ENCODE peak calls at places on chromosomes 7 and 10, in six cellular contexts. N is fibroblast of lung, K is HCT116, U is PC-3, P is SK-N-SH, R is hepatocyte. L is an unnamed sample. For H3K79me2, the result is how much of the 10 kb centered on the place peaks cover.

GRCh38 chr10:113853577-113854018 is 284 bp downstream of the DCLRE1A start:
- DNase-seq in P (no peak), N (peak), K (no peak), R (no peak), U (peak), L (no peak)

GRCh38 chr7:143288836-143289235 is 685 bp downstream of the CASP2 start:
- DNase-seq in U (no peak), P (no peak), K (no peak), N (no peak), R (no peak), L (peak)

GRCh38 chr7:112383671-112384417 is 66.4 kb upstream of the IFRD1 start:
- DNase-seq in P (no peak), N (peak), R (no peak), K (no peak), U (peak), L (no peak)

GRCh38 chr7:23893942-23894890 is 184.2 kb downstream of the STK31 start:
- DNase-seq in R (no peak), K (no peak), N (no peak), U (no peak), P (peak), L (peak)

GRCh38 chr7:16743207-16743606 is 10.3 kb upstream of the TSPAN13 start:
- DNase-seq in U (peak), N (peak), P (no peak), R (no peak), K (no peak), L (no peak)

GRCh38 chr7:56115852-56116538 is at the start of gene NUPR2:
- DNase-seq in P (peak), K (no peak), N (no peak), R (no peak), U (no peak), L (no peak)

GRCh38 chr7:158582089-158582456 is 5.5 kb downstream of the PTPRN2 start:
- DNase-seq in R (peak), P (no peak), K (no peak), N (no peak), U (no peak), L (no peak)

GRCh38 chr7:2800923-2801682 is 43.0 kb downstream of the GNA12 start:
- DNase-seq in P (no peak), R (no peak), U (peak), N (peak), K (no peak), L (peak)

GRCh38 chr7:50491209-50491608 is 41.1 kb upstream of the FIGNL1 start:
- DNase-seq in U (no peak), P (no peak), N (no peak), R (no peak), K (no peak), L (no peak)

GRCh38 chr7:4279210-4279609 is 402.9 kb upstream of the FOXK1 start:
- DNase-seq in U (no peak), K (no peak), R (no peak), P (no peak), N (no peak), L (no peak)

GRCh38 chr10:86449926-86450558 is 71.5 kb downstream of the WAPL start:
- DNase-seq in N (no peak), K (no peak), U (no peak), R (no peak), P (no peak), L (no peak)

GRCh38 chr10:31582365-31583052 is 263.5 kb downstream of the ZEB1 start:
- DNase-seq in K (peak), U (peak), P (peak), R (peak), N (peak), L (peak)

GRCh38 chr7:134899729-134900128 is 86.6 kb upstream of the AGBL3 start:
- DNase-seq in U (peak), P (no peak), K (peak), N (no peak), R (peak), L (no peak)

GRCh38 chr7:74178632-74179031 is 4.5 kb downstream of the EIF4H start:
- DNase-seq in K (no peak), N (peak), R (no peak), U (no peak), P (no peak), L (no peak)

GRCh38 chr7:118057404-118057803 is 126.6 kb upstream of the LSM8 start:
- DNase-seq in P (no peak), U (peak), N (no peak), R (peak), K (no peak), L (no peak)

GRCh38 chr7:36506130-36506794 is 116.6 kb downstream of the ANLN start:
- DNase-seq in P (no peak), R (no peak), U (no peak), N (no peak), K (no peak), L (no peak)

GRCh38 chr7:142771353-142771723 is 568 bp downstream of the PRSS2 start:
- DNase-seq in P (no peak), K (no peak), U (peak), N (no peak), R (no peak), L (no peak)

GRCh38 chr10:71880425-71881306 is 29.6 kb upstream of the PSAP start:
- DNase-seq in N (no peak), R (no peak), K (no peak), U (no peak), P (peak), L (no peak)

GRCh38 chr10:13716161-13717071 is 129.7 kb downstream of the PRPF18 start:
- DNase-seq in N (peak), K (no peak), P (peak), R (no peak), U (no peak), L (peak)

GRCh38 chr10:72336259-72337038 is 18.3 kb downstream of the DNAJB12 start:
- DNase-seq in K (no peak), P (no peak), R (peak), N (no peak), U (no peak), L (no peak)

GRCh38 chr10:43610636-43611035 is 4.4 kb downstream of the ZNF485 start:
- DNase-seq in N (no peak), R (no peak), K (no peak), U (no peak), P (no peak), L (no peak)

GRCh38 chr7:123770378-123770777 is 21.6 kb upstream of the WASL start:
- DNase-seq in N (peak), K (no peak), P (no peak), U (peak), R (no peak), L (peak)

GRCh38 chr10:46525824-46526681 is 30.4 kb downstream of the GPRIN2 start:
- DNase-seq in N (peak), R (no peak), K (peak), U (no peak), P (no peak), L (no peak)

GRCh38 chr10:101235766-101236165 is 6.5 kb upstream of the LBX1 start:
- DNase-seq in P (no peak), N (no peak), R (no peak), K (no peak), U (no peak), L (peak)

GRCh38 chr10:14562615-14563214 is 212.0 kb downstream of the FAM107B start:
- DNase-seq in N (no peak), U (no peak), P (no peak), R (no peak), K (no peak), L (no peak)

GRCh38 chr10:13978844-13979227 is 351.9 kb downstream of the FRMD4A start:
- DNase-seq in P (peak), R (no peak), K (no peak), U (no peak), N (no peak), L (no peak)

GRCh38 chr10:34017281-34017680 is 682.8 kb upstream of the NRP1 start:
- DNase-seq in U (no peak), K (peak), N (no peak), P (no peak), R (no peak), L (no peak)

GRCh38 chr7:124907490-124907889 is 22.1 kb downstream of the POT1 start:
- DNase-seq in N (no peak), P (no peak), R (no peak), U (no peak), K (no peak), L (no peak)

GRCh38 chr7:45660901-45661211 is 86.7 kb downstream of the ADCY1 start:
- DNase-seq in R (no peak), N (no peak), K (no peak), U (no peak), P (no peak), L (no peak)

GRCh38 chr10:90856964-90857634 is 740 bp downstream of the HTR7 start:
- DNase-seq in K (no peak), P (no peak), U (no peak), N (no peak), R (no peak), L (no peak)

GRCh38 chr10:88154596-88155250 is 291.3 kb downstream of the PTEN start:
- DNase-seq in K (no peak), P (no peak), R (no peak), U (no peak), N (peak), L (no peak)

GRCh38 chr7:94660006-94660405 is 4.1 kb upstream of the SGCE start:
- DNase-seq in P (no peak), N (no peak), U (no peak), K (no peak), R (no peak), L (no peak)

GRCh38 chr10:77849039-77849664 is 77.4 kb downstream of the DLG5 start:
- DNase-seq in N (no peak), R (peak), P (no peak), U (no peak), K (no peak), L (no peak)

GRCh38 chr7:112886171-112886570 is 96.0 kb upstream of the TMEM168 start:
- DNase-seq in R (no peak), K (no peak), N (no peak), P (no peak), U (no peak), L (no peak)

GRCh38 chr10:113015201-113015600 is 65.2 kb downstream of the TCF7L2 start:
- DNase-seq in P (no peak), N (no peak), U (no peak), K (no peak), R (no peak), L (no peak)

GRCh38 chr10:131461093-131461492 is 149.6 kb upstream of the TCERG1L start:
- DNase-seq in P (no peak), R (no peak), K (no peak), U (no peak), N (no peak), L (no peak)
- H3K79me2 ChIP-seq in P (under half), R (under half), K (under half), U (under half), N (under half), L (under half)

GRCh38 chr7:22256702-22257101 is 100.3 kb downstream of the RAPGEF5 start:
- DNase-seq in N (no peak), P (no peak), K (no peak), R (no peak), U (no peak), L (no peak)

GRCh38 chr7:22255342-22255741 is 101.6 kb downstream of the RAPGEF5 start:
- DNase-seq in P (no peak), U (no peak), R (no peak), K (no peak), N (no peak), L (no peak)

GRCh38 chr7:22252886-22253536 is 103.9 kb downstream of the RAPGEF5 start:
- DNase-seq in N (no peak), K (no peak), R (no peak), P (no peak), U (no peak), L (no peak)

GRCh38 chr7:22251906-22252495 is 105.0 kb downstream of the RAPGEF5 start:
- DNase-seq in R (no peak), P (no peak), N (no peak), K (no peak), U (no peak), L (no peak)

DNA sequence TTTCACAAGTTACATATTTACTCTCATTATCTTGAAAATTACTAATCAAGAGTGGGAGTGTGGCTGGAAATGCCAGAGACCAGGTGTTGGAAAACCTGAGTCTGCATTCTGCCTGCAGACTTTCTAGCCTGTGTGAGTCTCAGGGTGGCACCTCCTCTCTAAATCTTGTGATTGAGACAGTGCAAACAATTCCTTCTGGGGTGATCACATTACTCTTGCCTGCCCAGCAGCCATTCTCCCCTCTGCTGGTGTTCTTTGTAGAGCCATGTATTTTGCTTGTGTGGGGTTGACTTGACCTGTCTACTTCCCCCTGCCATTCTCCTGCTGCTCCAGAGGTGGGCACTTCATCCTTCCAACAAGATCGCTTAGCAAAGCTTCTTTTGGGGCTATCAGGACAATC is 101.1 kb downstream of the RAPGEF5 start:
- DNase-seq in N (no peak), K (no peak), R (peak), P (no peak), U (no peak), L (no peak)
- H3K79me2 ChIP-seq in N (under half), K (under half), R (under half), P (under half), U (under half), L (under half)

GRCh38 chr7:131509781-131510180 is 46.6 kb downstream of the PODXL start:
- DNase-seq in K (no peak), P (no peak), N (no peak), R (no peak), U (no peak), L (no peak)

GRCh38 chr7:131513245-131514061 is 43.0 kb downstream of the PODXL start:
- DNase-seq in R (peak), P (peak), N (peak), U (peak), K (peak), L (peak)

GRCh38 chr7:131509087-131509486 is 47.3 kb downstream of the PODXL start:
- DNase-seq in R (no peak), P (no peak), N (no peak), U (no peak), K (no peak), L (peak)

GRCh38 chr7:131511774-131512535 is 44.5 kb downstream of the PODXL start:
- DNase-seq in P (no peak), R (no peak), N (no peak), U (no peak), K (no peak), L (no peak)

DNA sequence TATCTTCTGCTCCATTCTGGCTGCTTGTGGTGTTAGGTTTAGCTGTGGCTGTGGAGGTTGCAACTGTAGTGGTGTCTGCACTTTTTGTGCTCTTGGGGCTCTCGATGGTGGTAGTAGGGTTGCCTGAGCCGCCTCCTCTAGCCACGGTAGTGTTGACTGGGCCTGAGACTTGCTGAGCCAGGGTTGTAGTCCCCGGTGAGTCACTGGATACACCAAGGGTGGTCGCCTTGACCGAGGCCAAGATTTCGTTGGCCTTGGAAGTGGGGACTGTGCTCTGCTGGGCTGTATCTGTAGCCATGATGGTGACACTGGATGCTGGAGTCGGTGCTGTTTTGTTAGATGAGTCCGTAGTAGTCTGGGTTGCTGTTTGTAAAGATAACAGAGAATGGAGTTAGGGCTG is 45.4 kb downstream of the PODXL start:
- DNase-seq in P (no peak), U (no peak), K (no peak), R (no peak), N (no peak), L (peak)
- H3K79me2 ChIP-seq in P (half or more), U (under half), K (under half), R (under half), N (under half), L (under half)

GRCh38 chr7:22329816-22330524 is 27.0 kb downstream of the RAPGEF5 start:
- DNase-seq in U (peak), N (no peak), R (peak), K (no peak), P (no peak), L (no peak)

GRCh38 chr7:22333680-22334141 is 23.2 kb downstream of the RAPGEF5 start:
- DNase-seq in R (no peak), N (no peak), U (peak), P (no peak), K (no peak), L (no peak)

GRCh38 chr7:22330903-22331302 is 26.1 kb downstream of the RAPGEF5 start:
- DNase-seq in P (no peak), K (no peak), R (no peak), N (no peak), U (no peak), L (no peak)

GRCh38 chr7:22332481-22332880 is 24.5 kb downstream of the RAPGEF5 start:
- DNase-seq in R (no peak), P (no peak), K (no peak), N (no peak), U (peak), L (no peak)

GRCh38 chr7:22331704-22332103 is 25.2 kb downstream of the RAPGEF5 start:
- DNase-seq in N (no peak), K (no peak), P (no peak), R (no peak), U (no peak), L (no peak)
- H3K79me2 ChIP-seq in N (under half), K (under half), P (under half), R (under half), U (under half), L (under half)

GRCh38 chr10:124211921-124212320 is 118.5 kb upstream of the CHST15 start:
- DNase-seq in N (peak), P (no peak), K (no peak), U (peak), R (no peak), L (peak)

GRCh38 chr10:124212702-124213101 is 119.3 kb upstream of the CHST15 start:
- DNase-seq in U (no peak), K (no peak), P (no peak), N (no peak), R (no peak), L (peak)

GRCh38 chr10:124214610-124215009 is 121.2 kb upstream of the CHST15 start:
- DNase-seq in K (no peak), N (no peak), R (no peak), P (no peak), U (no peak), L (no peak)

GRCh38 chr10:124213881-124214523 is 120.6 kb upstream of the CHST15 start:
- DNase-seq in P (no peak), U (no peak), N (no peak), R (no peak), K (no peak), L (no peak)

GRCh38 chr10:124213471-124213870 is 120.1 kb upstream of the CHST15 start:
- DNase-seq in R (no peak), P (no peak), K (no peak), N (no peak), U (peak), L (no peak)
- H3K79me2 ChIP-seq in R (under half), P (under half), K (under half), N (under half), U (under half), L (under half)

DNA sequence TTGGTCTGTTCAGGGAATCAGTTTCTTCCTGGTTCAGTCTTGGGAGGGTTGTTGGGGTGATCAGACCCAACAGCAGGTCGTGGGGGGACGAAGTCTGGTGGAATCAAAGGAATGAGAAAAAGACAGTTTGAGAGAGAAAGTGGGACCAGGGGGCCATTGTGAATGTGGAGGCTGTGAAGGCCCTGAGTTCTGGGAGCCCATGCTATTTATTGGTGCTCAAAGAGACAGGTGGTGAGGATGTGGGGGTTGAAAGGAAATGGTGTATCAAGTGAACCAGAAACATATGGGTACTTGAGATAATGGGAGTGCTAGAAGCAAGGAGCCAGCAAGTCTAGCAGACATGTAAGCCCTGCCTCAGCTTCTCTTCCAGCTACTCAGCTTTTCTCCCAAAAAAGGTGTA is 84.1 kb downstream of the CCSER2 start:
- DNase-seq in R (no peak), P (no peak), K (no peak), N (no peak), U (no peak), L (no peak)
- H3K79me2 ChIP-seq in R (half or more), P (half or more), K (under half), N (under half), U (under half), L (half or more)

DNA sequence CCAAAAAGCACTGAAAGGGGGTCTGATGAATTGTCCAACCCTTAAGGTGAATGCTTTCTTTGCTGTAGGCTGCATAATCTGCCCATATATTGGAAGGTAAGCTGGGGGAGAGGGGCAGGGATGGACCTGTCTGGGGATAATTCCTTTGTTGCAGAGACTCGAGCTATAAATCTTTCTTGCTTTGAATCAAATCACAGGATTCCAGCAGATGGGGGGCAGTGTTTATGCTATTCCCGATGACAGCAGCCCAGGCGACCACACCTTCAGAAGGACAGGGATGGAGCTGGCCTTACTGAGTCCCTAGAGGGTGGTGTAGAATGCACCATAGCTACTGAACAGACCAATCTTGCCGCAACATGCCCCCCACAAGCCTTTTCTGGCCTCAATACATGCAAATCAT is 2.5 kb downstream of the PODXL start:
- DNase-seq in U (no peak), N (no peak), R (no peak), K (no peak), P (no peak), L (peak)
- H3K79me2 ChIP-seq in U (half or more), N (under half), R (under half), K (under half), P (half or more), L (half or more)